ENCODE peak calls at places on chromosomes 2 and 18, in eight cellular contexts. M, C, J, B, S, Y, N and P are unnamed samples.

GRCh38 chr18:2917255-2918047 is 70.6 kb downstream of the EMILIN2 start:
- DNase-seq in M (no peak), C (no peak), J (no peak), B (no peak), S (no peak), Y (no peak), N (no peak), P (peak)

GRCh38 chr2:224594840-224595239 is 9.7 kb upstream of the CUL3 start:
- DNase-seq in M (no peak), C (peak), J (peak), B (no peak), S (no peak), Y (peak), N (no peak), P (no peak)

GRCh38 chr2:83594841-83595720 is 864.0 kb downstream of the SUCLG1 start:
- DNase-seq in M (no peak), C (no peak), J (no peak), B (no peak), S (no peak), Y (no peak), N (no peak), P (no peak)

GRCh38 chr2:26685943-26686839 is 6.3 kb upstream of the KCNK3 start:
- DNase-seq in M (peak), C (no peak), J (no peak), B (no peak), S (no peak), Y (no peak), N (no peak), P (no peak)

GRCh38 chr18:10989486-10989885 is 159.9 kb downstream of the PIEZO2 start:
- DNase-seq in M (no peak), C (no peak), J (no peak), B (no peak), S (no peak), Y (no peak), N (no peak), P (no peak)

GRCh38 chr18:69222089-69222488 is 178.6 kb upstream of the DOK6 start:
- DNase-seq in M (no peak), C (no peak), J (no peak), B (no peak), S (no peak), Y (no peak), N (no peak), P (no peak)

GRCh38 chr2:110837421-110838409 is 105.3 kb downstream of the ACOXL start:
- DNase-seq in M (no peak), C (no peak), J (no peak), B (no peak), S (no peak), Y (no peak), N (peak), P (no peak)

GRCh38 chr2:22907330-22907729 is 477.6 kb upstream of the KLHL29 start:
- DNase-seq in M (no peak), C (no peak), J (peak), B (no peak), S (no peak), Y (no peak), N (no peak), P (no peak)

GRCh38 chr2:148594216-148594615 is 50.3 kb upstream of the EPC2 start:
- DNase-seq in M (peak), C (peak), J (no peak), B (no peak), S (no peak), Y (no peak), N (no peak), P (no peak)